ENCODE peak calls at places on chromosomes 12 and 14, in ten cellular contexts. One of them, this sample, is unnamed.

GRCh38 chr14:80621701-80622100 is 319.8 kb downstream of the CEP128 start:
- DNase-seq in cardiac fibroblast: peak; percentile 81
- DNase-seq in endothelial cell: no peak
- DNase-seq in AG09319: peak; percentile 53
- DNase-seq in DND-41: no peak
- DNase-seq in stomach: no peak
- DNase-seq in AG04450: peak; percentile 67
- DNase-seq in fibroblast of mammary gland: peak; percentile 87
- DNase-seq in fibroblast of lung: peak; percentile 84
- DNase-seq in bronchial epithelial cell: peak; percentile 97
- DNase-seq in this sample: no peak

GRCh38 chr12:124736115-124737039 is 127.3 kb downstream of the SCARB1 start:
- DNase-seq in cardiac fibroblast: no peak
- DNase-seq in endothelial cell: no peak
- DNase-seq in AG09319: no peak
- DNase-seq in DND-41: peak; percentile 54
- DNase-seq in stomach: no peak
- DNase-seq in AG04450: no peak
- DNase-seq in fibroblast of mammary gland: no peak
- DNase-seq in fibroblast of lung: no peak
- DNase-seq in bronchial epithelial cell: no peak
- DNase-seq in this sample: no peak

GRCh38 chr12:91139981-91140659 is 28.8 kb upstream of the LUM start:
- DNase-seq in cardiac fibroblast: peak; percentile 91
- DNase-seq in endothelial cell: no peak
- DNase-seq in AG09319: peak; percentile 88
- DNase-seq in DND-41: no peak
- DNase-seq in stomach: no peak
- DNase-seq in AG04450: peak; percentile 86
- DNase-seq in fibroblast of mammary gland: peak; percentile 94
- DNase-seq in fibroblast of lung: peak; percentile 87
- DNase-seq in bronchial epithelial cell: peak; percentile 38
- DNase-seq in this sample: no peak

GRCh38 chr12:120234643-120235368 is 30.7 kb downstream of the PXN start:
- DNase-seq in cardiac fibroblast: peak; percentile 96
- DNase-seq in endothelial cell: peak; percentile 58
- DNase-seq in AG09319: peak; percentile 87
- DNase-seq in DND-41: no peak
- DNase-seq in stomach: peak; percentile 73
- DNase-seq in AG04450: peak; percentile 70
- DNase-seq in fibroblast of mammary gland: peak; percentile 100
- DNase-seq in fibroblast of lung: peak; percentile 98
- DNase-seq in bronchial epithelial cell: peak; percentile 81
- DNase-seq in this sample: peak; percentile 78

GRCh38 chr12:30046376-30046775 is 262.6 kb upstream of the TMTC1 start:
- DNase-seq in cardiac fibroblast: no peak
- DNase-seq in endothelial cell: no peak
- DNase-seq in AG09319: no peak
- DNase-seq in DND-41: no peak
- DNase-seq in stomach: no peak
- DNase-seq in AG04450: no peak
- DNase-seq in fibroblast of mammary gland: no peak
- DNase-seq in fibroblast of lung: peak; percentile 70
- DNase-seq in bronchial epithelial cell: no peak
- DNase-seq in this sample: no peak

GRCh38 chr14:103652806-103653205 is 23.8 kb downstream of the KLC1 start:
- DNase-seq in cardiac fibroblast: no peak
- DNase-seq in endothelial cell: no peak
- DNase-seq in AG09319: no peak
- DNase-seq in DND-41: no peak
- DNase-seq in stomach: no peak
- DNase-seq in AG04450: no peak
- DNase-seq in fibroblast of mammary gland: no peak
- DNase-seq in fibroblast of lung: no peak
- DNase-seq in bronchial epithelial cell: no peak
- DNase-seq in this sample: no peak

GRCh38 chr12:62192486-62193250 is 67.5 kb upstream of the USP15 start:
- DNase-seq in cardiac fibroblast: peak; percentile 89
- DNase-seq in endothelial cell: peak; percentile 61
- DNase-seq in AG09319: peak; percentile 49
- DNase-seq in DND-41: peak; percentile 46
- DNase-seq in stomach: peak; percentile 35
- DNase-seq in AG04450: peak; percentile 34
- DNase-seq in fibroblast of mammary gland: peak; percentile 84
- DNase-seq in fibroblast of lung: peak; percentile 74
- DNase-seq in bronchial epithelial cell: peak; percentile 73
- DNase-seq in this sample: peak; percentile 45

GRCh38 chr12:9707864-9708808 is 24.8 kb downstream of the CLECL1 start:
- DNase-seq in cardiac fibroblast: peak; percentile 76
- DNase-seq in endothelial cell: peak; percentile 48
- DNase-seq in AG09319: peak; percentile 24
- DNase-seq in DND-41: peak; percentile 76
- DNase-seq in stomach: peak; percentile 58
- DNase-seq in AG04450: peak; percentile 30
- DNase-seq in fibroblast of mammary gland: peak; percentile 65
- DNase-seq in fibroblast of lung: peak; percentile 39
- DNase-seq in bronchial epithelial cell: peak; percentile 51
- DNase-seq in this sample: peak; percentile 59

GRCh38 chr12:26293612-26294011 is 98.2 kb downstream of the SSPN start:
- DNase-seq in cardiac fibroblast: no peak
- DNase-seq in endothelial cell: no peak
- DNase-seq in AG09319: no peak
- DNase-seq in DND-41: no peak
- DNase-seq in stomach: no peak
- DNase-seq in AG04450: no peak
- DNase-seq in fibroblast of mammary gland: no peak
- DNase-seq in fibroblast of lung: peak; percentile 73
- DNase-seq in bronchial epithelial cell: peak; percentile 34
- DNase-seq in this sample: no peak

GRCh38 chr14:55850803-55851202 is 267.4 kb upstream of the PELI2 start:
- DNase-seq in cardiac fibroblast: peak; percentile 51
- DNase-seq in endothelial cell: no peak
- DNase-seq in AG09319: peak; percentile 62
- DNase-seq in DND-41: no peak
- DNase-seq in stomach: peak; percentile 47
- DNase-seq in AG04450: no peak
- DNase-seq in fibroblast of mammary gland: peak; percentile 58
- DNase-seq in fibroblast of lung: peak; percentile 65
- DNase-seq in bronchial epithelial cell: peak; percentile 68
- DNase-seq in this sample: no peak

GRCh38 chr14:93330609-93331000 is 2.2 kb downstream of the BTBD7 start:
- DNase-seq in cardiac fibroblast: no peak
- DNase-seq in endothelial cell: no peak
- DNase-seq in AG09319: no peak
- DNase-seq in DND-41: no peak
- DNase-seq in stomach: no peak
- DNase-seq in AG04450: no peak
- DNase-seq in fibroblast of mammary gland: no peak
- DNase-seq in fibroblast of lung: no peak
- DNase-seq in bronchial epithelial cell: peak; percentile 80
- DNase-seq in this sample: no peak

GRCh38 chr14:93333631-93334095 is 827 bp upstream of the BTBD7 start:
- DNase-seq in cardiac fibroblast: no peak
- DNase-seq in endothelial cell: no peak
- DNase-seq in AG09319: no peak
- DNase-seq in DND-41: no peak
- DNase-seq in stomach: no peak
- DNase-seq in AG04450: no peak
- DNase-seq in fibroblast of mammary gland: no peak
- DNase-seq in fibroblast of lung: no peak
- DNase-seq in bronchial epithelial cell: no peak
- DNase-seq in this sample: no peak

GRCh38 chr14:93331375-93332031 is 1.3 kb downstream of the BTBD7 start:
- DNase-seq in cardiac fibroblast: no peak
- DNase-seq in endothelial cell: peak; percentile 38
- DNase-seq in AG09319: no peak
- DNase-seq in DND-41: no peak
- DNase-seq in stomach: no peak
- DNase-seq in AG04450: no peak
- DNase-seq in fibroblast of mammary gland: peak; percentile 4
- DNase-seq in fibroblast of lung: no peak
- DNase-seq in bronchial epithelial cell: no peak
- DNase-seq in this sample: no peak

GRCh38 chr14:93332853-93333630 is at the start of gene BTBD7:
- DNase-seq in cardiac fibroblast: peak; percentile 94
- DNase-seq in endothelial cell: peak; percentile 98
- DNase-seq in AG09319: peak; percentile 85
- DNase-seq in DND-41: peak; percentile 95
- DNase-seq in stomach: peak; percentile 96
- DNase-seq in AG04450: peak; percentile 81
- DNase-seq in fibroblast of mammary gland: peak; percentile 91
- DNase-seq in fibroblast of lung: peak; percentile 88
- DNase-seq in bronchial epithelial cell: peak; percentile 81
- DNase-seq in this sample: peak; percentile 98

GRCh38 chr14:93332032-93332852 is 594 bp downstream of the BTBD7 start:
- DNase-seq in cardiac fibroblast: peak; percentile 55
- DNase-seq in endothelial cell: peak; percentile 69
- DNase-seq in AG09319: no peak
- DNase-seq in DND-41: peak; percentile 45
- DNase-seq in stomach: peak; percentile 74
- DNase-seq in AG04450: no peak
- DNase-seq in fibroblast of mammary gland: peak; percentile 27
- DNase-seq in fibroblast of lung: peak; percentile 63
- DNase-seq in bronchial epithelial cell: peak; percentile 22
- DNase-seq in this sample: peak; percentile 75
- TF ChIP-seq CTCF in cardiac fibroblast: no peak
- TF ChIP-seq CTCF in endothelial cell: no peak
- TF ChIP-seq CTCF in AG09319: no peak
- TF ChIP-seq CTCF in DND-41: no peak
- TF ChIP-seq CTCF in stomach: no peak
- TF ChIP-seq CTCF in AG04450: no peak
- TF ChIP-seq CTCF in fibroblast of mammary gland: no peak
- TF ChIP-seq CTCF in fibroblast of lung: no peak
- TF ChIP-seq CTCF in bronchial epithelial cell: no peak
- TF ChIP-seq CTCF in this sample: peak; percentile 9

DNA sequence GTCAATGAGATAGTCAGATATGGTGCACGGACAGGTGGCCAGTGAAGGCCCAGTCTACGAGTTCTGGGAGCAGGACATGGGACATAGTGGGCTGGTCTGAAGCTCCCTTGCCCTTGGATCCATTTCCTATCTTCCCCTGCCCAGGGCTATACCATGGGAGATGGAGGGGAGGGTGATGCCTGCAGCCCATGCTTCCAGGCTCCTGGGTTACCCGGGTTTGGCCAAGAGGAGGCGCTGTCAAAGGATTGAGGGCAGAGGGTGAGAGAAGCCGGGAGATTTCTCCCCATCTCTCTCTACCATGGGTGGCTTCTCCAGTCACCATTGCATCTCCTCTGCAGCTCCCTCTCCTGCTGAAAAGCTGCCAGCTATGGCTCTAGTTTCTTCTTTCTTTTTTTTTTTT is 52.8 kb upstream of the LHX5 start:
- DNase-seq in cardiac fibroblast: no peak
- DNase-seq in endothelial cell: no peak
- DNase-seq in AG09319: no peak
- DNase-seq in DND-41: no peak
- DNase-seq in stomach: no peak
- DNase-seq in AG04450: no peak
- DNase-seq in fibroblast of mammary gland: no peak
- DNase-seq in fibroblast of lung: no peak
- DNase-seq in bronchial epithelial cell: no peak
- DNase-seq in this sample: no peak
- TF ChIP-seq CTCF in cardiac fibroblast: no peak
- TF ChIP-seq CTCF in endothelial cell: no peak
- TF ChIP-seq CTCF in AG09319: no peak
- TF ChIP-seq CTCF in DND-41: no peak
- TF ChIP-seq CTCF in stomach: no peak
- TF ChIP-seq CTCF in AG04450: no peak
- TF ChIP-seq CTCF in fibroblast of mammary gland: no peak
- TF ChIP-seq CTCF in fibroblast of lung: no peak
- TF ChIP-seq CTCF in bronchial epithelial cell: no peak
- TF ChIP-seq CTCF in this sample: no peak

GRCh38 chr14:54715244-54715643 is 148.3 kb downstream of the SAMD4A start:
- DNase-seq in cardiac fibroblast: no peak
- DNase-seq in endothelial cell: no peak
- DNase-seq in AG09319: no peak
- DNase-seq in DND-41: no peak
- DNase-seq in stomach: no peak
- DNase-seq in AG04450: no peak
- DNase-seq in fibroblast of mammary gland: peak; percentile 61
- DNase-seq in fibroblast of lung: peak; percentile 36
- DNase-seq in bronchial epithelial cell: peak; percentile 55
- DNase-seq in this sample: no peak
- TF ChIP-seq CTCF in cardiac fibroblast: peak; percentile 34
- TF ChIP-seq CTCF in endothelial cell: no peak
- TF ChIP-seq CTCF in AG09319: peak; percentile 8
- TF ChIP-seq CTCF in DND-41: no peak
- TF ChIP-seq CTCF in stomach: no peak
- TF ChIP-seq CTCF in AG04450: peak; percentile 32
- TF ChIP-seq CTCF in fibroblast of mammary gland: peak; percentile 44
- TF ChIP-seq CTCF in fibroblast of lung: peak; percentile 25
- TF ChIP-seq CTCF in bronchial epithelial cell: no peak
- TF ChIP-seq CTCF in this sample: no peak

GRCh38 chr12:12648951-12649650 is 37.4 kb downstream of the CREBL2 start:
- DNase-seq in cardiac fibroblast: no peak
- DNase-seq in endothelial cell: no peak
- DNase-seq in AG09319: no peak
- DNase-seq in DND-41: no peak
- DNase-seq in stomach: no peak
- DNase-seq in AG04450: no peak
- DNase-seq in fibroblast of mammary gland: no peak
- DNase-seq in fibroblast of lung: no peak
- DNase-seq in bronchial epithelial cell: no peak
- DNase-seq in this sample: no peak

GRCh38 chr12:12642916-12643315 is 31.2 kb downstream of the CREBL2 start:
- DNase-seq in cardiac fibroblast: no peak
- DNase-seq in endothelial cell: no peak
- DNase-seq in AG09319: no peak
- DNase-seq in DND-41: no peak
- DNase-seq in stomach: no peak
- DNase-seq in AG04450: no peak
- DNase-seq in fibroblast of mammary gland: no peak
- DNase-seq in fibroblast of lung: no peak
- DNase-seq in bronchial epithelial cell: no peak
- DNase-seq in this sample: no peak

GRCh38 chr12:12646483-12647072 is 34.9 kb downstream of the CREBL2 start:
- DNase-seq in cardiac fibroblast: no peak
- DNase-seq in endothelial cell: no peak
- DNase-seq in AG09319: no peak
- DNase-seq in DND-41: no peak
- DNase-seq in stomach: no peak
- DNase-seq in AG04450: no peak
- DNase-seq in fibroblast of mammary gland: no peak
- DNase-seq in fibroblast of lung: no peak
- DNase-seq in bronchial epithelial cell: no peak
- DNase-seq in this sample: no peak

GRCh38 chr12:12648284-12648683 is 36.6 kb downstream of the CREBL2 start:
- DNase-seq in cardiac fibroblast: no peak
- DNase-seq in endothelial cell: no peak
- DNase-seq in AG09319: no peak
- DNase-seq in DND-41: no peak
- DNase-seq in stomach: no peak
- DNase-seq in AG04450: no peak
- DNase-seq in fibroblast of mammary gland: no peak
- DNase-seq in fibroblast of lung: no peak
- DNase-seq in bronchial epithelial cell: no peak
- DNase-seq in this sample: no peak

DNA sequence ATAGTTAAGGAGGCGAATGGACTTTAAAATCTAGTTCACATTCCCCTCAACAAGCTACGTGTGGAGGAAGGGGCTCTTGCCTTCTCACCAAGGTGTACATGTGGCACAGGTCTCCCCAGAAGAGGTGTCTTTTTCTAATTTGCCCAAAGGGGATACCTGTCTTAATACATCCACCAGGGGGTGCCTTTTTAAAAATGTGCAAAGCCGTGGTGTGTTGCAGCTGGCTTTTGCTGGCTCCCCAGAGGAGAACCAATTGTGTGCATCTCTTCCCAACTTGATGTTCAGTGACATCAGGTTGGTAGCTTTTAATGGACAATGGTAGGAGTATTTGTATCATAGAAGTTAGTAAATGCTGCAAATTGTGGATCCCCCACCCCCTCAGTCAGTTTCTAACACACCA is 33.8 kb downstream of the CREBL2 start:
- DNase-seq in cardiac fibroblast: peak; percentile 35
- DNase-seq in endothelial cell: no peak
- DNase-seq in AG09319: no peak
- DNase-seq in DND-41: no peak
- DNase-seq in stomach: no peak
- DNase-seq in AG04450: no peak
- DNase-seq in fibroblast of mammary gland: peak; percentile 52
- DNase-seq in fibroblast of lung: peak; percentile 33
- DNase-seq in bronchial epithelial cell: peak; percentile 22
- DNase-seq in this sample: no peak
- TF ChIP-seq CTCF in cardiac fibroblast: peak; percentile 52
- TF ChIP-seq CTCF in endothelial cell: peak; percentile 55
- TF ChIP-seq CTCF in AG09319: peak; percentile 29
- TF ChIP-seq CTCF in DND-41: peak; percentile 42
- TF ChIP-seq CTCF in stomach: peak; percentile 44
- TF ChIP-seq CTCF in AG04450: peak; percentile 60
- TF ChIP-seq CTCF in fibroblast of mammary gland: peak; percentile 54
- TF ChIP-seq CTCF in fibroblast of lung: peak; percentile 50
- TF ChIP-seq CTCF in bronchial epithelial cell: peak; percentile 35
- TF ChIP-seq CTCF in this sample: peak; percentile 45